ENCODE peak calls at places on chromosomes 13 and 19, in four cellular contexts. One of them, this sample, is unnamed.

GRCh38 chr13:105518086-105518485 is 1017.4 kb downstream of the EFNB2 start:
- DNase-seq in kidney: no peak
- DNase-seq in fibroblast of lung: peak
- DNase-seq in upper lobe of right lung: no peak
- DNase-seq in this sample: no peak

GRCh38 chr19:39568604-39569003 is 28.6 kb upstream of the EID2 start:
- DNase-seq in kidney: no peak
- DNase-seq in fibroblast of lung: peak
- DNase-seq in upper lobe of right lung: no peak
- DNase-seq in this sample: no peak

GRCh38 chr19:35856001-35856400 is 710 bp upstream of the KIRREL2 start:
- DNase-seq in kidney: no peak
- DNase-seq in fibroblast of lung: no peak
- DNase-seq in upper lobe of right lung: no peak
- DNase-seq in this sample: no peak

GRCh38 chr19:37778613-37779138 is 710 bp downstream of the ZNF573 start:
- DNase-seq in kidney: no peak
- DNase-seq in fibroblast of lung: peak
- DNase-seq in upper lobe of right lung: no peak
- DNase-seq in this sample: no peak

GRCh38 chr19:1651548-1652394 is 644 bp downstream of the TCF3 start:
- DNase-seq in kidney: peak
- DNase-seq in fibroblast of lung: peak
- DNase-seq in upper lobe of right lung: peak
- DNase-seq in this sample: no peak

GRCh38 chr13:113453962-113454361 is 674 bp upstream of the ADPRHL1 start:
- DNase-seq in kidney: peak
- DNase-seq in fibroblast of lung: peak
- DNase-seq in upper lobe of right lung: no peak
- DNase-seq in this sample: no peak

GRCh38 chr13:34411881-34412280 is 530.2 kb upstream of the NBEA start:
- DNase-seq in kidney: no peak
- DNase-seq in fibroblast of lung: no peak
- DNase-seq in upper lobe of right lung: no peak
- DNase-seq in this sample: no peak

GRCh38 chr13:35712907-35713685 is 236.6 kb upstream of the MAB21L1 start:
- DNase-seq in kidney: no peak
- DNase-seq in fibroblast of lung: peak
- DNase-seq in upper lobe of right lung: no peak
- DNase-seq in this sample: no peak

GRCh38 chr19:10320602-10321416 is 5.0 kb upstream of the FDX2 start:
- DNase-seq in kidney: no peak
- DNase-seq in fibroblast of lung: no peak
- DNase-seq in upper lobe of right lung: no peak
- DNase-seq in this sample: no peak

GRCh38 chr13:41639237-41639904 is 182.0 kb downstream of the RGCC start:
- DNase-seq in kidney: no peak
- DNase-seq in fibroblast of lung: no peak
- DNase-seq in upper lobe of right lung: no peak
- DNase-seq in this sample: no peak

GRCh38 chr19:51727349-51727880 is 3.6 kb upstream of the HAS1 start:
- DNase-seq in kidney: no peak
- DNase-seq in fibroblast of lung: peak
- DNase-seq in upper lobe of right lung: no peak
- DNase-seq in this sample: no peak
- H3K27ac ChIP-seq in kidney: no peak
- H3K27ac ChIP-seq in fibroblast of lung: no peak
- H3K27ac ChIP-seq in upper lobe of right lung: no peak
- H3K27ac ChIP-seq in this sample: no peak

GRCh38 chr19:49343127-49343526 is 7.9 kb downstream of the CD37 start:
- DNase-seq in kidney: no peak
- DNase-seq in fibroblast of lung: no peak
- DNase-seq in upper lobe of right lung: peak
- DNase-seq in this sample: no peak

GRCh38 chr19:49342291-49342721 is 7.1 kb downstream of the CD37 start:
- DNase-seq in kidney: no peak
- DNase-seq in fibroblast of lung: no peak
- DNase-seq in upper lobe of right lung: peak
- DNase-seq in this sample: no peak

GRCh38 chr19:49340069-49340864 is 5.1 kb downstream of the CD37 start:
- DNase-seq in kidney: peak
- DNase-seq in fibroblast of lung: no peak
- DNase-seq in upper lobe of right lung: peak
- DNase-seq in this sample: no peak

GRCh38 chr19:49339364-49340068 is 4.3 kb downstream of the CD37 start:
- DNase-seq in kidney: peak
- DNase-seq in fibroblast of lung: peak
- DNase-seq in upper lobe of right lung: peak
- DNase-seq in this sample: no peak

DNA sequence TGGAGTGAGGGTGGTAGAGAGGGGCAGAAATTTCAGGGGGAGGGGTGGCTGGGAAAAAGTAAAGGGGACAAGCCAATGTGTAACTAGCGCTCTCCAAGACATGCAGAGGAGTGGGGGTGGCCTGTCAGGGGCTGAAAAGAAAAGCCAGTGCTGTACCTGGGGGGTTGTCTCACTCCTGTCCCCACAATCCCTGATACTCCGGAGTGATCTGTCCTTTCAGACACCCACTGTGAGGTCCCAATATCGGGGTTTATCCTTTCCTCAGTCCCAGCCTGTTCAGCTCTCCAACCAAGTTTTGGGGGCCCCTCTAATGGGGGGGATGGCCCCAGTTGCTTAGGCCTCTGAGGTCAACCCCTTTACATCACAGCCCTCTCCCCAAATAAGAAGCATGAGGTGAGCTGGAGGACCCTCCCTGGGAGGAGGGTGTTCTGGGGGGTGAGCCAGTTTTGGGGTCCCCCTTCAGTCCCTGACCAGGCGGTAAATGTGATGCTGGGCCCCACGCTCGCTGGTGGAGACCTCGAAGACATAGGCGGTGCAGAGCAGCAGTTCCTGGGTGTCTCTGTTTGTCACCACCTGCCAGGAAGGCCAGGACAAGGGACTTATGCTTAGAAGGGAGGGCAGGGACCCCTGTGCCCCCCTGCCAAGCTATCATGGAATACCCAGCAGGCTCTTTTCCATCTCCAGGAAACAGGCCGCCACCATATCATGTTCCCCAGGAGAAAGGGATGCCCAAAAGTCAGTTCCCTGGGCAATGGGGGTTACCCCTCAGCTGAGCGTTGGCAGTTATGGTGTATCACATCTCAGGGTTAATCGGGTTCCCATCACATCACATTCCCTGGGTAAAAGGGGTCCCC is 5.9 kb downstream of the CD37 start:
- DNase-seq in kidney: no peak
- DNase-seq in fibroblast of lung: no peak
- DNase-seq in upper lobe of right lung: peak
- DNase-seq in this sample: no peak
- H3K27ac ChIP-seq in kidney: peak
- H3K27ac ChIP-seq in fibroblast of lung: no peak
- H3K27ac ChIP-seq in upper lobe of right lung: peak
- H3K27ac ChIP-seq in this sample: peak

GRCh38 chr19:55681131-55682087 is 6.4 kb downstream of the EPN1 start:
- DNase-seq in kidney: peak
- DNase-seq in fibroblast of lung: peak
- DNase-seq in upper lobe of right lung: no peak
- DNase-seq in this sample: no peak
- H3K27ac ChIP-seq in kidney: no peak
- H3K27ac ChIP-seq in fibroblast of lung: no peak
- H3K27ac ChIP-seq in upper lobe of right lung: no peak
- H3K27ac ChIP-seq in this sample: no peak

DNA sequence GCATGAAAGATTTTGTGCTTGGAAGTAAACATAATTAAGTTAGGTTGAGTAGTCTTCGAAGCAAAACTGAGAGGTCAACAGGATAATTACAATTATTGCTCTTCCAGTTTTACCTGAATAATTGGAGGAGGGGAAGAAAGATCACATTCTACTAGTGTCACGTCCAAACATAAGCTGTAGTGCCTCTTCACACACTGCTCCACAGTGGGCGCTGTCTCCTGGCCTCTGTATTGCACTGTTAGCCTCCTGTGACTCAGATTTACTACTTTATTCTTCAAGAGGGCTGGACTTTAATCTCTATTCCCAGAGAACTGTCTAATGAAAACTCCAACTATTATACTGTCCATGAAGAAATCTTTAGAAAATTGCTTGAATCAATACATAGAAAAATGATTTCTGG is 62.9 kb downstream of the TRPC4 start:
- DNase-seq in kidney: no peak
- DNase-seq in fibroblast of lung: no peak
- DNase-seq in upper lobe of right lung: no peak
- DNase-seq in this sample: no peak
- H3K27ac ChIP-seq in kidney: no peak
- H3K27ac ChIP-seq in fibroblast of lung: no peak
- H3K27ac ChIP-seq in upper lobe of right lung: no peak
- H3K27ac ChIP-seq in this sample: no peak

DNA sequence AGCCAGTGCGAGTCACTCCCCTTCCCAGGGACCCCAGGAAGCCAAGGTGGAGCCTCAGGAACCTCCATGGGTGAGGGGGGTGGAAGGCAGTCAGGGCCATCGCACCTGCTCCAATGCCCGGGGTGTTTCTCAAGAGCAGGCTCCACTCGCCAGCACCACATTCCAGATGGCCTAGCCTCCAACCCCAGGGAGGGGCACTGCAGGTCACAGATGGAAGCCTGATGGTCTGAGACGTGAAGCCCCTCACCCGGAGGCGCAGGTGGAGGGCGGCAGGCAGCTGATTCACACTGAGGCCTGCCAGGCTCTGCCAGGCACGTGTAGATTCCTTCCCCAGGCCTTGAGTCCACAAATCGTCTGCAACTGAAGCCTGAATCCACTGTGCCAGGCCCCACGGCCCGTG is 23.0 kb upstream of the ISYNA1 start:
- DNase-seq in kidney: no peak
- DNase-seq in fibroblast of lung: no peak
- DNase-seq in upper lobe of right lung: no peak
- DNase-seq in this sample: no peak
- H3K27ac ChIP-seq in kidney: peak
- H3K27ac ChIP-seq in fibroblast of lung: peak
- H3K27ac ChIP-seq in upper lobe of right lung: peak
- H3K27ac ChIP-seq in this sample: no peak

DNA sequence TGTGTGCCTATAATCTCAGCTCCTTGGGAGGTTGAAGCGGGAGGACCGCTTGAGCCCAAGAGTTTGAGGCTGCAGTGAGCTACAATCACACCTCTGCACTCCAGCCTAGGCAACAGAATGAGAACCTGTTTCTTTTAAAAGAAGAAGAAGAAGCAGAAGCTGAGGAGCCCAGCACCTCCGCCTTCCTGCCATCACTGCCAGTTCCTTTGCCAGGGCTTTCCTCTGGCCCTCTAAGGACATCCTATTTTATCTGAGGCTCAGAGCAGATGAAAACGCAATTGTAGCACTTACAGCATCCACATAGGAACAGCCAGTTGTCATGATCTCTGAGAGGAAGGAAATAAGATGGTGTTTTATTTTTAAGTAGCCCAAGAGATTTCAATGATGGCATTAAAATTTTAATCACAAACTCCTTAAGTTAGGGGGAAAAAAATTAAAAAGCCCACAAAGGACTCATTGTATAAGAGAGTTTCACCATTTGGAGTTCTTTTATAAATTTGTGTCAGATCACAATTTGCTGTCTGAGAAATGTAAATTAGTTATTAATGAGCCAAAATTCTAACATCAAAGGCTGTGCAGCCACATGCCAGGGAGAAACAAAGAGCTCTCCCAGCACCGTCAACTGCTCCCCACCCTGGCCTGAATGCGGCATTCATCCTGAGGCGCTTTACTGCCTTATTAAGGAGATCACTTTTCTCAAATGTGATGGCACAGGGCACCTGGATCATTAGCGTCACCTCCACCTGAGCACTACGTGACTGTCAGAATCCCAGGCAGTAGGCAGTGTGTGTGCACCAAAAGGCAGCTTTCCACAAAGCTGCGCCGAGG is 393.1 kb downstream of the FOXO1 start:
- DNase-seq in kidney: no peak
- DNase-seq in fibroblast of lung: no peak
- DNase-seq in upper lobe of right lung: no peak
- DNase-seq in this sample: peak
- H3K27ac ChIP-seq in kidney: no peak
- H3K27ac ChIP-seq in fibroblast of lung: no peak
- H3K27ac ChIP-seq in upper lobe of right lung: peak
- H3K27ac ChIP-seq in this sample: peak

DNA sequence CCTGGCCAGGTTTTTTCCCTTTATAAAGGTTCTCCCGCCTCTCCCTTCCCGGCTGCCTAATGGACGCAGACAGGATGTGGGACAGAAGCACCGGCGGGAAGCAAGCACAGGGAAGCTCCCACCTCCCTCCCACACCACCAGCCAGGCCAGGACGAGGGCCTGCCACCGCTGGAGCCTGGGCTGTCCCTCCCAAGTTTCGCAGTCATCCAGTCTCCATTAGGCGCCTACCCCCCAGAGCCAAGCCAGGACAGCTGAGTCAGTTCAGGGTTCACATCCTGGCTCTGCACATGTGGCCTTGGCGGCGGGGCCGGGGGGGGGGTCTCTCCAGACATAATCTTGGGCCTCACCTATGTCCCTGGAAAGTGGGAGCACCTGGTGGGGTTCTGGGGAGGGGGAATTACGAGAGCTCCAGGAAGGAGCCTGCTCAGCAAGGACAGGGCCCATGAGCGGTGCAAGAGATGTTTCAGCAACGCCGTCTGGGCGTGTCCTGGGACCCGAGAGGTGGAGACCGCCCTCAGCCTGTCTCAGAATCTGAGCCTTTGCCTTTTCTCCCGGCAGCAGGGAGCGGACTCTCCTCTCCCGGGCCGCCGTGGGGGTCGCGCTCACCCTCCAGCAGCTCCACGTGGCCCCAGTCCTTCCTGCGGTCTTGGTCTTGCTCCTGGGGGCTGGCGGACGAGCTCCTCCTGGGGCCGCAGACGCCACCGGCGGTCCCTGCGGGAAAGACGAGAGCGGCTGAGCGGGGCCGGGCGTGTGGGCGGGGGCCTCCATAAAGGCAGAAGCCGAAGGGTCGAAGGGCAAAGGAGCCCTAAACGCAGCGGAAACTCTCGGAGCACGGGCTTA is 889 bp downstream of the POLRMT start:
- DNase-seq in kidney: no peak
- DNase-seq in fibroblast of lung: peak
- DNase-seq in upper lobe of right lung: peak
- DNase-seq in this sample: no peak
- H3K27ac ChIP-seq in kidney: no peak
- H3K27ac ChIP-seq in fibroblast of lung: peak
- H3K27ac ChIP-seq in upper lobe of right lung: peak
- H3K27ac ChIP-seq in this sample: no peak

GRCh38 chr19:13138171-13138915 is 11.8 kb downstream of the STX10 start:
- DNase-seq in kidney: no peak
- DNase-seq in fibroblast of lung: no peak
- DNase-seq in upper lobe of right lung: no peak
- DNase-seq in this sample: no peak

GRCh38 chr19:13139633-13140311 is 10.4 kb downstream of the STX10 start:
- DNase-seq in kidney: no peak
- DNase-seq in fibroblast of lung: no peak
- DNase-seq in upper lobe of right lung: no peak
- DNase-seq in this sample: no peak

GRCh38 chr19:13135068-13136062 is 14.8 kb downstream of the STX10 start:
- DNase-seq in kidney: no peak
- DNase-seq in fibroblast of lung: no peak
- DNase-seq in upper lobe of right lung: no peak
- DNase-seq in this sample: no peak

GRCh38 chr19:13138916-13139198 is 11.3 kb downstream of the STX10 start:
- DNase-seq in kidney: no peak
- DNase-seq in fibroblast of lung: no peak
- DNase-seq in upper lobe of right lung: no peak
- DNase-seq in this sample: no peak

GRCh38 chr19:13137290-13137794 is 12.8 kb downstream of the STX10 start:
- DNase-seq in kidney: no peak
- DNase-seq in fibroblast of lung: no peak
- DNase-seq in upper lobe of right lung: no peak
- DNase-seq in this sample: no peak
- H3K27ac ChIP-seq in kidney: no peak
- H3K27ac ChIP-seq in fibroblast of lung: no peak
- H3K27ac ChIP-seq in upper lobe of right lung: no peak
- H3K27ac ChIP-seq in this sample: no peak

This sample was measured in caudate nucleus.